ENCODE peak calls at places on chromosomes 1 and 21, in ten cellular contexts. M is colonic mucosa; Y is CD8-positive, alpha-beta T cell; T is testis; V is mammary epithelial cell; C is K562; I is WERI-Rb-1; S is heart right ventricle; O is cardiac muscle cell; H is ovary. U is an unnamed sample. For H3K36me3, the result is how much of the 10 kb centered on the place peaks cover.

GRCh38 chr1:85320371-85321131 is 44.1 kb upstream of the BCL10 start:
- DNase-seq in M (no peak), Y (no peak), T (no peak), V (peak), C (no peak), I (no peak), S (no peak), O (no peak), H (no peak), U (no peak)

GRCh38 chr1:109933856-109934711 is 23.4 kb downstream of the CSF1 start:
- DNase-seq in M (peak), Y (no peak), T (no peak), V (peak), C (peak), I (no peak), S (no peak), O (no peak), H (no peak), U (no peak)

GRCh38 chr1:51569284-51570062 is 47.4 kb upstream of the OSBPL9 start:
- DNase-seq in M (peak), Y (peak), T (peak), V (peak), C (peak), I (peak), S (no peak), O (no peak), H (no peak), U (peak)

GRCh38 chr1:50425376-50426107 is 2.3 kb upstream of the DMRTA2 start:
- DNase-seq in M (no peak), Y (no peak), T (no peak), V (no peak), C (no peak), I (no peak), S (no peak), O (no peak), H (no peak), U (peak)

GRCh38 chr1:180580237-180580636 is 21.5 kb downstream of the OVAAL start:
- DNase-seq in M (no peak), Y (no peak), T (no peak), V (peak), C (no peak), I (no peak), S (no peak), O (no peak), H (no peak), U (no peak)

GRCh38 chr1:227824204-227824603 is 8.7 kb downstream of the PRSS38 start:
- DNase-seq in M (no peak), Y (no peak), T (no peak), V (no peak), C (no peak), I (no peak), S (no peak), O (no peak), H (no peak), U (no peak)

GRCh38 chr21:36960676-36961284 is 5.7 kb downstream of the HLCS start:
- DNase-seq in M (no peak), Y (no peak), T (no peak), V (no peak), C (no peak), I (no peak), S (no peak), O (no peak), H (no peak), U (no peak)

GRCh38 chr1:161163793-161164192 is 2.4 kb upstream of the PPOX start:
- DNase-seq in M (no peak), Y (no peak), T (no peak), V (no peak), C (no peak), I (no peak), S (no peak), O (no peak), H (no peak), U (no peak)

GRCh38 chr1:109272831-109273547 is 10.0 kb downstream of the PSRC1 start:
- DNase-seq in M (no peak), Y (no peak), T (no peak), V (peak), C (no peak), I (no peak), S (no peak), O (no peak), H (no peak), U (no peak)

GRCh38 chr1:168333562-168334256 is 53.0 kb downstream of the TBX19 start:
- DNase-seq in M (no peak), Y (no peak), T (no peak), V (no peak), C (no peak), I (no peak), S (no peak), O (no peak), H (no peak), U (no peak)

GRCh38 chr1:10631811-10632481 is 157.2 kb downstream of the PEX14 start:
- DNase-seq in M (no peak), Y (no peak), T (no peak), V (no peak), C (no peak), I (no peak), S (no peak), O (peak), H (no peak), U (peak)

GRCh38 chr1:47931395-47931794 is 65.8 kb downstream of the TRABD2B start:
- DNase-seq in M (peak), Y (no peak), T (no peak), V (peak), C (peak), I (peak), S (no peak), O (no peak), H (no peak), U (peak)

GRCh38 chr1:23290811-23291565 is 53.1 kb downstream of the HNRNPR start:
- DNase-seq in M (no peak), Y (no peak), T (no peak), V (no peak), C (no peak), I (no peak), S (no peak), O (no peak), H (no peak), U (no peak)

GRCh38 chr1:115182012-115182715 is 92.9 kb upstream of the TSPAN2 start:
- DNase-seq in M (no peak), Y (no peak), T (no peak), V (peak), C (no peak), I (no peak), S (no peak), O (no peak), H (no peak), U (no peak)

GRCh38 chr1:108962681-108963051 is 618 bp downstream of the CLCC1 start:
- DNase-seq in M (peak), Y (peak), T (peak), V (peak), C (peak), I (peak), S (peak), O (no peak), H (peak), U (peak)

GRCh38 chr1:82449671-82450070 is 648.9 kb downstream of the ADGRL2 start:
- DNase-seq in M (no peak), Y (no peak), T (no peak), V (no peak), C (no peak), I (no peak), S (no peak), O (no peak), H (no peak), U (no peak)

GRCh38 chr1:64980745-64981601 is 14.6 kb upstream of the JAK1 start:
- DNase-seq in M (peak), Y (no peak), T (no peak), V (peak), C (no peak), I (no peak), S (no peak), O (no peak), H (no peak), U (no peak)

GRCh38 chr1:108117908-108118902 is 81.9 kb downstream of the SLC25A24 start:
- DNase-seq in M (no peak), Y (no peak), T (no peak), V (no peak), C (peak), I (no peak), S (no peak), O (no peak), H (no peak), U (no peak)

GRCh38 chr1:19445417-19446342 is 39.7 kb downstream of the CAPZB start:
- DNase-seq in M (no peak), Y (no peak), T (no peak), V (no peak), C (no peak), I (no peak), S (peak), O (peak), H (no peak), U (peak)

GRCh38 chr21:25572895-25573310 is 34.4 kb downstream of the MRPL39 start:
- DNase-seq in M (no peak), Y (no peak), T (no peak), V (no peak), C (no peak), I (no peak), S (no peak), O (no peak), H (no peak), U (no peak)

GRCh38 chr1:103517380-103518047 is 8.0 kb upstream of the RNPC3 start:
- DNase-seq in M (no peak), Y (no peak), T (no peak), V (no peak), C (peak), I (no peak), S (no peak), O (no peak), H (no peak), U (no peak)

GRCh38 chr1:91608876-91609275 is 108.2 kb downstream of the CDC7 start:
- DNase-seq in M (no peak), Y (no peak), T (no peak), V (peak), C (no peak), I (no peak), S (no peak), O (peak), H (no peak), U (no peak)

GRCh38 chr1:240126821-240127220 is 35.1 kb downstream of the FMN2 start:
- DNase-seq in M (no peak), Y (no peak), T (no peak), V (no peak), C (no peak), I (no peak), S (no peak), O (no peak), H (no peak), U (no peak)

GRCh38 chr1:39540504-39541031 is 36.0 kb downstream of the PABPC4 start:
- DNase-seq in M (no peak), Y (no peak), T (peak), V (no peak), C (no peak), I (no peak), S (peak), O (no peak), H (no peak), U (no peak)

GRCh38 chr1:219927956-219928790 is at the start of gene SLC30A10:
- DNase-seq in M (peak), Y (no peak), T (peak), V (peak), C (peak), I (peak), S (peak), O (peak), H (peak), U (peak)

GRCh38 chr1:84141177-84142003 is 2.7 kb upstream of the PRKACB start:
- DNase-seq in M (no peak), Y (no peak), T (no peak), V (no peak), C (no peak), I (no peak), S (no peak), O (no peak), H (no peak), U (no peak)
- TF ChIP-seq CTCF in M (peak), Y (peak), T (peak), V (peak), C (peak), I (no peak), S (peak), O (peak), H (no peak), U (peak)

GRCh38 chr1:230105245-230105753 is 38.3 kb downstream of the GALNT2 start:
- DNase-seq in M (no peak), Y (no peak), T (no peak), V (no peak), C (no peak), I (no peak), S (no peak), O (no peak), H (no peak), U (no peak)

GRCh38 chr1:230102046-230102445 is 35.0 kb downstream of the GALNT2 start:
- DNase-seq in M (no peak), Y (no peak), T (no peak), V (no peak), C (no peak), I (no peak), S (no peak), O (no peak), H (no peak), U (no peak)

GRCh38 chr1:230104395-230105244 is 37.6 kb downstream of the GALNT2 start:
- DNase-seq in M (peak), Y (peak), T (peak), V (peak), C (no peak), I (no peak), S (peak), O (peak), H (peak), U (peak)

GRCh38 chr1:230102472-230102871 is 35.4 kb downstream of the GALNT2 start:
- DNase-seq in M (no peak), Y (no peak), T (no peak), V (no peak), C (no peak), I (no peak), S (no peak), O (no peak), H (no peak), U (no peak)

DNA sequence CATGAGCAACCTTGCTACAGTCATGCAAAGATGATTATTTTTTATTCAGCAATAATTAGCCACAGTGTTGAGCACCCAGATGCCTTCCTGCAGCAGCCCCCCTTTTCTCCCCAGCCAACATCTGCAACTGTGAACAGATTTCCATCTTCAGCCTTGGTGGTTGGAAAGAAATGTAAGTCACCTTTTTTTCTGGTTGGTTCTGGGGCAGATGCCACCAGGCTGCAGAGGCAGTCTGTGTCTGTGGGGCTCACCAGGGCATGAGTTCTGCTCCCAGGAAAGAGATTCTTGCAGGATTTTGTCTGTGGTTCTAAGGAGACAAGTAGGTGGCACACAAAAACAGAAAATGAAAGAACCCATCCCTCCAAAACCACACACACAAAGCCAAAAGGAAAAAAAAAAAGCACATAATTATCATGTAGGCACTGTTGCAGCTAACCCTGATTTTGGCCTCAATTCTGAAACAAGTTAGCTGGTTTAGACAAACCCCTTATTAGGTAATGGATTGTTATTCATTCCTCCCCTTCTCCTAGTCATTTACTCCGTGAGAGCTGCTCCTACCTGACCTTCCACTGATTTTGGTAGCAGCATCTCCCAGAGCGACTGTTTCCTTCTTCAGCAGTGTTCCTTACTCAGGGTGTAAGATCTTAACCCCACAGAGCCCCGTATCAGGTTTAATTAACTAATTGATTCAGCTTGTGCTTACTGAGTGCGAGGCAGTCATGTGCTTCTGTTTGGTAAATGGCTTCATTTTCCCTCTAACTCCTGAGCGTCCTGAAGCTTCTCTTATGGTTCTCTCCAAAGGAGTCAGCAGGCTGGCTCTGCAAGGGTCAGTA is 36.5 kb downstream of the GALNT2 start:
- DNase-seq in M (no peak), Y (no peak), T (no peak), V (no peak), C (no peak), I (no peak), S (no peak), O (no peak), H (no peak), U (no peak)
- H3K27ac ChIP-seq in M (peak), Y (no peak), T (no peak), V (no peak), C (no peak), I (no peak), S (peak), O (no peak), H (no peak), U (no peak)

GRCh38 chr21:42331660-42332059 is 16.5 kb upstream of the TFF3 start:
- DNase-seq in M (no peak), Y (no peak), T (no peak), V (no peak), C (no peak), I (no peak), S (no peak), O (no peak), H (no peak), U (no peak)
- H3K36me3 ChIP-seq in M (under half), Y (under half), T (under half), V (under half), C (under half), I (under half), S (under half), O (under half), H (under half), U (under half)

DNA sequence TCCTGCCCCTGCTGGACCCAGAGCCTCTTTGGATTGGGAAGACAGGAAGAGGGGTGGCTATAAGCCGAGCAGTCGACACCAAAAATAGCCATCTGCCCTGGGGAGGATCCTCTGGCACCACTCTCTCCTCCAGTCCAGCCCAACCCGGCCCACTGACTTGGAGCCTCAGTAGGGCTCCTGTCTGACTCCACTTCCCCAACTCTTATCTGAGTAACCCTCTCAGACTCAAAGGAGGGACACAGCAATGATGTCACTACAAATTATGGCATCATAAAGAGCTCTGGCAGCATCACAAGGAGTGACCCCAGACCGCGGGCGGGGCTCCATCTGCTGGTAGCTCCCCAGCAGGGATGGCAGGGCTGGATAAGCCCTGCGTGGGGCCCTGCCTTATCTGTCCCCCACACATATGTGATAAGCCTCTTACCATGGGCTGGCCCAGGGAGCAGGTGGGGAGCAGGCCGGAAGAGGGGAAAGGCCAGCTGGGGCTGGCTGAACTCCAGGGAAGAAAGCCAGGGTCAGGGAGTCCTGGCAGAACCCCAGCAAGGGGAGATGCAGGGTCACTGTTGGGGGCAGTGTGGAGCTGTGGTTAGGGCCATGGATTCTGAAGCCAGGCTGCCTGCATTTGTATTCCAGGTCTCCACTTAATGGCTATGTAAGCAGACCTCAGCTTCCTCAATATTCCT is 4.6 kb upstream of the SLC6A9 start:
- DNase-seq in M (no peak), Y (no peak), T (peak), V (no peak), C (peak), I (peak), S (peak), O (no peak), H (peak), U (peak)
- TF ChIP-seq CTCF in M (no peak), Y (no peak), T (no peak), V (no peak), C (peak), I (peak), S (peak), O (peak), H (no peak), U (no peak)

GRCh38 chr21:46268371-46268770 is 17.0 kb downstream of the MCM3AP start:
- DNase-seq in M (no peak), Y (no peak), T (no peak), V (no peak), C (no peak), I (no peak), S (no peak), O (no peak), H (no peak), U (no peak)

GRCh38 chr21:46264046-46264689 is 21.2 kb downstream of the MCM3AP start:
- DNase-seq in M (no peak), Y (no peak), T (no peak), V (no peak), C (no peak), I (no peak), S (no peak), O (no peak), H (no peak), U (no peak)

GRCh38 chr21:46266946-46267345 is 18.5 kb downstream of the MCM3AP start:
- DNase-seq in M (no peak), Y (no peak), T (no peak), V (no peak), C (no peak), I (no peak), S (no peak), O (no peak), H (no peak), U (no peak)

GRCh38 chr21:46264690-46265144 is 20.7 kb downstream of the MCM3AP start:
- DNase-seq in M (no peak), Y (no peak), T (no peak), V (no peak), C (peak), I (peak), S (no peak), O (no peak), H (no peak), U (no peak)

DNA sequence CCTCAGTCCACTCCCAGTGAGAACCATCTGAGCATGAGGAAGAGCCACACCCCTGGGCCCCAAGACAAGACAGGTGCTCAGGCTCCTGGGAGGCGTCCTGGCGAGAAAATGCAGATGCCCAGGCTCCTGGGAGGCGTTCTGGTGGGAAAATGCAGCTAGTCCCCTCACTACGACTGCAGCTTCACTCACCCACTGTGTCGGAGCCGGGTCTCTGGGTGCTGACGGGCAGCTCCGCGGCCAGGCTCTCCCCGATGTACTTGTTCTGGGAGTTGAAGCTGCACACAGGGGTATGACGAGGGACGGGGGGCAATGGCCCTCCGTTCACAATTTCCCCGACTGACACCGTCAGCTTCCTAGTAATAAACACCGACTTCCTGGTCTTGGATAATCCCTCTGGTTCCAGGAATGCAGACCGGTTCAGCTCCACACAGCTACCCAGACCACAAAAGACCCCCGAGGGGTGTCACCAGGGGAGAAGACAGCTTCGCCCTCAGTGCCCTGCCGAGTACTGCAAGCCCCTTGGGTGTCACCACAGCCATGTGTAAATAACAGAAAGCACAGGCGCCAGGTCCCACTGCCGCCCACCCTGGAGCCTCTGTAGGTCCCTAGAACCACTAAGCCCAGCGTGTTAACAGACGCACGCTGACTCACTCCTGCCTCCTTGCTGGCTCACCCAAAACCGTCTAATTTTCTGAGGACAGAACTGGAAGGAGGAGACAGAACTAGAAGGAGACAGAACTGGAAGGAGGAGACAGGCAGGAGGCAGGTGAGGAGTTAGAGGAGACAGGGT is 19.5 kb downstream of the MCM3AP start:
- DNase-seq in M (no peak), Y (no peak), T (no peak), V (no peak), C (no peak), I (no peak), S (no peak), O (no peak), H (no peak), U (no peak)
- H3K27ac ChIP-seq in M (no peak), Y (no peak), T (no peak), V (no peak), C (no peak), I (no peak), S (no peak), O (peak), H (no peak), U (no peak)

GRCh38 chr1:212867192-212867591 is 9.1 kb downstream of the FLVCR1 start:
- DNase-seq in M (no peak), Y (no peak), T (no peak), V (no peak), C (no peak), I (no peak), S (no peak), O (no peak), H (no peak), U (no peak)
- H3K36me3 ChIP-seq in M (under half), Y (under half), T (under half), V (under half), C (half or more), I (half or more), S (half or more), O (under half), H (under half), U (half or more)